ENCODE peak calls at places on chromosomes 7 and 10, in six cellular contexts. One of them, this sample, is unnamed.

GRCh38 chr7:27110977-27111752 is 8.7 kb upstream of the HOXA2 start:
- DNase-seq in B cell: no peak
- DNase-seq in GM12878: no peak
- DNase-seq in HT1080: peak
- DNase-seq in Right ventricle myocardium superior: no peak
- DNase-seq in NCI-H510A: no peak
- DNase-seq in this sample: no peak

GRCh38 chr10:104138131-104138530 is 16.2 kb downstream of the SFR1 start:
- DNase-seq in B cell: no peak
- DNase-seq in GM12878: no peak
- DNase-seq in HT1080: no peak
- DNase-seq in Right ventricle myocardium superior: no peak
- DNase-seq in NCI-H510A: no peak
- DNase-seq in this sample: no peak

GRCh38 chr10:115659616-115660015 is 566.5 kb downstream of the ATRNL1 start:
- DNase-seq in B cell: no peak
- DNase-seq in GM12878: no peak
- DNase-seq in HT1080: peak
- DNase-seq in Right ventricle myocardium superior: no peak
- DNase-seq in NCI-H510A: no peak
- DNase-seq in this sample: no peak

GRCh38 chr10:48468866-48469511 is 135.9 kb downstream of the ARHGAP22 start:
- DNase-seq in B cell: no peak
- DNase-seq in GM12878: no peak
- DNase-seq in HT1080: no peak
- DNase-seq in Right ventricle myocardium superior: no peak
- DNase-seq in NCI-H510A: no peak
- DNase-seq in this sample: no peak

GRCh38 chr7:128915271-128915819 is 4.8 kb upstream of the KCP start:
- DNase-seq in B cell: peak
- DNase-seq in GM12878: no peak
- DNase-seq in HT1080: no peak
- DNase-seq in Right ventricle myocardium superior: no peak
- DNase-seq in NCI-H510A: no peak
- DNase-seq in this sample: no peak

GRCh38 chr7:11701829-11702560 is 130.0 kb downstream of the THSD7A start:
- DNase-seq in B cell: no peak
- DNase-seq in GM12878: no peak
- DNase-seq in HT1080: no peak
- DNase-seq in Right ventricle myocardium superior: no peak
- DNase-seq in NCI-H510A: no peak
- DNase-seq in this sample: no peak

GRCh38 chr10:36493511-36493880 is 631.9 kb upstream of the ANKRD30A start:
- DNase-seq in B cell: no peak
- DNase-seq in GM12878: no peak
- DNase-seq in HT1080: peak
- DNase-seq in Right ventricle myocardium superior: no peak
- DNase-seq in NCI-H510A: no peak
- DNase-seq in this sample: no peak

GRCh38 chr7:46173526-46174191 is 252.6 kb upstream of the IGFBP3 start:
- DNase-seq in B cell: no peak
- DNase-seq in GM12878: no peak
- DNase-seq in HT1080: no peak
- DNase-seq in Right ventricle myocardium superior: peak
- DNase-seq in NCI-H510A: no peak
- DNase-seq in this sample: no peak

GRCh38 chr7:141451232-141451631 is 100.0 kb upstream of the AGK start:
- DNase-seq in B cell: no peak
- DNase-seq in GM12878: no peak
- DNase-seq in HT1080: no peak
- DNase-seq in Right ventricle myocardium superior: no peak
- DNase-seq in NCI-H510A: no peak
- DNase-seq in this sample: no peak

GRCh38 chr10:35343739-35344138 is 7.4 kb downstream of the CCNY start:
- DNase-seq in B cell: no peak
- DNase-seq in GM12878: no peak
- DNase-seq in HT1080: no peak
- DNase-seq in Right ventricle myocardium superior: no peak
- DNase-seq in NCI-H510A: no peak
- DNase-seq in this sample: no peak

GRCh38 chr10:17077905-17078289 is 51.7 kb downstream of the CUBN start:
- DNase-seq in B cell: no peak
- DNase-seq in GM12878: no peak
- DNase-seq in HT1080: no peak
- DNase-seq in Right ventricle myocardium superior: no peak
- DNase-seq in NCI-H510A: no peak
- DNase-seq in this sample: no peak

GRCh38 chr7:74027683-74028320 is at the start of gene ELN:
- DNase-seq in B cell: no peak
- DNase-seq in GM12878: no peak
- DNase-seq in HT1080: no peak
- DNase-seq in Right ventricle myocardium superior: peak
- DNase-seq in NCI-H510A: no peak
- DNase-seq in this sample: no peak

GRCh38 chr7:110157631-110158362 is 933.1 kb upstream of the LRRN3 start:
- DNase-seq in B cell: no peak
- DNase-seq in GM12878: no peak
- DNase-seq in HT1080: peak
- DNase-seq in Right ventricle myocardium superior: no peak
- DNase-seq in NCI-H510A: no peak
- DNase-seq in this sample: no peak

GRCh38 chr7:37054631-37055300 is 330.5 kb upstream of the AOAH start:
- DNase-seq in B cell: no peak
- DNase-seq in GM12878: no peak
- DNase-seq in HT1080: peak
- DNase-seq in Right ventricle myocardium superior: no peak
- DNase-seq in NCI-H510A: no peak
- DNase-seq in this sample: no peak

GRCh38 chr10:119658274-119658673 is 7.1 kb downstream of the BAG3 start:
- DNase-seq in B cell: no peak
- DNase-seq in GM12878: no peak
- DNase-seq in HT1080: peak
- DNase-seq in Right ventricle myocardium superior: peak
- DNase-seq in NCI-H510A: peak
- DNase-seq in this sample: peak

GRCh38 chr7:115406216-115406615 is 484.3 kb downstream of the MDFIC start:
- DNase-seq in B cell: no peak
- DNase-seq in GM12878: no peak
- DNase-seq in HT1080: no peak
- DNase-seq in Right ventricle myocardium superior: no peak
- DNase-seq in NCI-H510A: no peak
- DNase-seq in this sample: no peak

GRCh38 chr10:59971915-59972314 is 65.6 kb upstream of the CCDC6 start:
- DNase-seq in B cell: no peak
- DNase-seq in GM12878: no peak
- DNase-seq in HT1080: no peak
- DNase-seq in Right ventricle myocardium superior: no peak
- DNase-seq in NCI-H510A: no peak
- DNase-seq in this sample: peak

GRCh38 chr10:97333601-97334369 is 744 bp downstream of the FRAT2 start:
- DNase-seq in B cell: no peak
- DNase-seq in GM12878: no peak
- DNase-seq in HT1080: peak
- DNase-seq in Right ventricle myocardium superior: peak
- DNase-seq in NCI-H510A: peak
- DNase-seq in this sample: no peak

GRCh38 chr7:5661941-5662340 is 119.5 kb downstream of the RNF216 start:
- DNase-seq in B cell: peak
- DNase-seq in GM12878: no peak
- DNase-seq in HT1080: no peak
- DNase-seq in Right ventricle myocardium superior: no peak
- DNase-seq in NCI-H510A: no peak
- DNase-seq in this sample: no peak

GRCh38 chr10:35043796-35044344 is 46.3 kb downstream of the CUL2 start:
- DNase-seq in B cell: no peak
- DNase-seq in GM12878: no peak
- DNase-seq in HT1080: peak
- DNase-seq in Right ventricle myocardium superior: no peak
- DNase-seq in NCI-H510A: no peak
- DNase-seq in this sample: no peak

GRCh38 chr10:63008491-63008890 is 124.6 kb upstream of the NRBF2 start:
- DNase-seq in B cell: no peak
- DNase-seq in GM12878: no peak
- DNase-seq in HT1080: peak
- DNase-seq in Right ventricle myocardium superior: no peak
- DNase-seq in NCI-H510A: no peak
- DNase-seq in this sample: no peak

GRCh38 chr7:107387077-107387476 is 82.8 kb upstream of the GPR22 start:
- DNase-seq in B cell: no peak
- DNase-seq in GM12878: no peak
- DNase-seq in HT1080: no peak
- DNase-seq in Right ventricle myocardium superior: peak
- DNase-seq in NCI-H510A: no peak
- DNase-seq in this sample: peak

GRCh38 chr10:78695846-78696245 is 372.9 kb upstream of the ZMIZ1 start:
- DNase-seq in B cell: no peak
- DNase-seq in GM12878: no peak
- DNase-seq in HT1080: no peak
- DNase-seq in Right ventricle myocardium superior: no peak
- DNase-seq in NCI-H510A: no peak
- DNase-seq in this sample: no peak

GRCh38 chr7:114851406-114852025 is 70.4 kb upstream of the MDFIC start:
- DNase-seq in B cell: no peak
- DNase-seq in GM12878: no peak
- DNase-seq in HT1080: no peak
- DNase-seq in Right ventricle myocardium superior: no peak
- DNase-seq in NCI-H510A: no peak
- DNase-seq in this sample: no peak

GRCh38 chr7:64581929-64582894 is 19.3 kb upstream of the ZNF680 start:
- DNase-seq in B cell: no peak
- DNase-seq in GM12878: no peak
- DNase-seq in HT1080: no peak
- DNase-seq in Right ventricle myocardium superior: no peak
- DNase-seq in NCI-H510A: no peak
- DNase-seq in this sample: no peak

GRCh38 chr10:116691544-116692126 is 50.7 kb downstream of the HSPA12A start:
- DNase-seq in B cell: no peak
- DNase-seq in GM12878: no peak
- DNase-seq in HT1080: no peak
- DNase-seq in Right ventricle myocardium superior: peak
- DNase-seq in NCI-H510A: no peak
- DNase-seq in this sample: no peak

GRCh38 chr10:31770307-31770902 is 158.2 kb downstream of the ARHGAP12 start:
- DNase-seq in B cell: peak
- DNase-seq in GM12878: no peak
- DNase-seq in HT1080: no peak
- DNase-seq in Right ventricle myocardium superior: peak
- DNase-seq in NCI-H510A: no peak
- DNase-seq in this sample: peak

GRCh38 chr7:117827861-117828260 is 45.4 kb downstream of the CTTNBP2 start:
- DNase-seq in B cell: no peak
- DNase-seq in GM12878: no peak
- DNase-seq in HT1080: peak
- DNase-seq in Right ventricle myocardium superior: no peak
- DNase-seq in NCI-H510A: no peak
- DNase-seq in this sample: no peak

GRCh38 chr10:127151981-127152699 is 44.3 kb downstream of the INSYN2A start:
- DNase-seq in B cell: no peak
- DNase-seq in GM12878: no peak
- DNase-seq in HT1080: peak
- DNase-seq in Right ventricle myocardium superior: no peak
- DNase-seq in NCI-H510A: no peak
- DNase-seq in this sample: no peak

GRCh38 chr10:80908596-80908995 is 370.9 kb downstream of the SH2D4B start:
- DNase-seq in B cell: no peak
- DNase-seq in GM12878: no peak
- DNase-seq in HT1080: no peak
- DNase-seq in Right ventricle myocardium superior: no peak
- DNase-seq in NCI-H510A: no peak
- DNase-seq in this sample: no peak

GRCh38 chr10:89643431-89643811 is 1.6 kb downstream of the PANK1 start:
- DNase-seq in B cell: no peak
- DNase-seq in GM12878: no peak
- DNase-seq in HT1080: no peak
- DNase-seq in Right ventricle myocardium superior: no peak
- DNase-seq in NCI-H510A: no peak
- DNase-seq in this sample: no peak

GRCh38 chr10:95237376-95238170 is 43.5 kb downstream of the ACSM6 start:
- DNase-seq in B cell: no peak
- DNase-seq in GM12878: no peak
- DNase-seq in HT1080: peak
- DNase-seq in Right ventricle myocardium superior: no peak
- DNase-seq in NCI-H510A: peak
- DNase-seq in this sample: no peak

GRCh38 chr7:77247206-77247850 is 47.7 kb upstream of the FGL2 start:
- DNase-seq in B cell: peak
- DNase-seq in GM12878: peak
- DNase-seq in HT1080: peak
- DNase-seq in Right ventricle myocardium superior: peak
- DNase-seq in NCI-H510A: peak
- DNase-seq in this sample: peak

GRCh38 chr7:55369427-55369826 is 4.3 kb downstream of the LANCL2 start:
- DNase-seq in B cell: no peak
- DNase-seq in GM12878: no peak
- DNase-seq in HT1080: peak
- DNase-seq in Right ventricle myocardium superior: no peak
- DNase-seq in NCI-H510A: no peak
- DNase-seq in this sample: no peak

GRCh38 chr10:17980796-17981195 is 29.1 kb downstream of the SLC39A12 start:
- DNase-seq in B cell: no peak
- DNase-seq in GM12878: no peak
- DNase-seq in HT1080: no peak
- DNase-seq in Right ventricle myocardium superior: no peak
- DNase-seq in NCI-H510A: no peak
- DNase-seq in this sample: no peak

GRCh38 chr10:27792191-27792590 is 46.6 kb upstream of the MKX start:
- DNase-seq in B cell: no peak
- DNase-seq in GM12878: no peak
- DNase-seq in HT1080: no peak
- DNase-seq in Right ventricle myocardium superior: no peak
- DNase-seq in NCI-H510A: no peak
- DNase-seq in this sample: no peak